ENCODE peak calls at places on chromosomes 12 and 14, in six cellular contexts. One of them, this sample, is unnamed.
A peak's percentile ranks its signal among the peaks of the same experiment; 100 is the strongest.

GRCh38 chr14:33788116-33788515 is 162.8 kb downstream of the EGLN3 start:
- DNase-seq in MM.1S: no peak
- DNase-seq in SK-N-SH: no peak
- DNase-seq in PC-3: no peak
- DNase-seq in HCT116: no peak
- DNase-seq in neural progenitor cell: peak; percentile 49
- DNase-seq in this sample: no peak

GRCh38 chr14:33900706-33901105 is 50.2 kb downstream of the EGLN3 start:
- DNase-seq in MM.1S: no peak
- DNase-seq in HCT116: no peak
- DNase-seq in SK-N-SH: no peak
- DNase-seq in PC-3: no peak
- DNase-seq in neural progenitor cell: no peak
- DNase-seq in this sample: no peak

GRCh38 chr14:34997762-34998161 is 15.0 kb downstream of the SRP54 start:
- DNase-seq in PC-3: no peak
- DNase-seq in neural progenitor cell: peak; percentile 55
- DNase-seq in SK-N-SH: no peak
- DNase-seq in HCT116: no peak
- DNase-seq in MM.1S: no peak
- DNase-seq in this sample: no peak

GRCh38 chr12:10722502-10722904 is 620 bp downstream of the YBX3 start:
- DNase-seq in MM.1S: peak; percentile 47
- DNase-seq in PC-3: peak; percentile 48
- DNase-seq in HCT116: no peak
- DNase-seq in SK-N-SH: peak; percentile 23
- DNase-seq in neural progenitor cell: peak; percentile 59
- DNase-seq in this sample: peak; percentile 88

GRCh38 chr14:23566112-23566781 is 1.3 kb downstream of the AP1G2 start:
- DNase-seq in MM.1S: no peak
- DNase-seq in HCT116: no peak
- DNase-seq in SK-N-SH: no peak
- DNase-seq in PC-3: no peak
- DNase-seq in neural progenitor cell: no peak
- DNase-seq in this sample: no peak

GRCh38 chr12:64912501-64912900 is 88.1 kb downstream of the TBC1D30 start:
- DNase-seq in neural progenitor cell: no peak
- DNase-seq in PC-3: peak; percentile 78
- DNase-seq in SK-N-SH: no peak
- DNase-seq in MM.1S: no peak
- DNase-seq in HCT116: no peak
- DNase-seq in this sample: peak; percentile 41

GRCh38 chr12:44771485-44771884 is 104.6 kb downstream of the NELL2 start:
- DNase-seq in PC-3: no peak
- DNase-seq in MM.1S: no peak
- DNase-seq in SK-N-SH: no peak
- DNase-seq in HCT116: no peak
- DNase-seq in neural progenitor cell: no peak
- DNase-seq in this sample: no peak

GRCh38 chr12:96427269-96427729 is 27.1 kb upstream of the CDK17 start:
- DNase-seq in MM.1S: no peak
- DNase-seq in PC-3: peak; percentile 97
- DNase-seq in SK-N-SH: peak; percentile 16
- DNase-seq in HCT116: peak; percentile 54
- DNase-seq in neural progenitor cell: peak; percentile 72
- DNase-seq in this sample: peak; percentile 99

GRCh38 chr12:13986031-13986430 is 4.6 kb upstream of the GRIN2B start:
- DNase-seq in HCT116: peak; percentile 69
- DNase-seq in SK-N-SH: no peak
- DNase-seq in PC-3: no peak
- DNase-seq in MM.1S: no peak
- DNase-seq in neural progenitor cell: no peak
- DNase-seq in this sample: no peak

GRCh38 chr12:13980548-13981295 is 680 bp downstream of the GRIN2B start:
- DNase-seq in HCT116: no peak
- DNase-seq in neural progenitor cell: peak; percentile 64
- DNase-seq in SK-N-SH: peak; percentile 12
- DNase-seq in MM.1S: no peak
- DNase-seq in PC-3: no peak
- DNase-seq in this sample: no peak

GRCh38 chr12:13976880-13977279 is 4.5 kb downstream of the GRIN2B start:
- DNase-seq in SK-N-SH: no peak
- DNase-seq in MM.1S: no peak
- DNase-seq in neural progenitor cell: no peak
- DNase-seq in HCT116: no peak
- DNase-seq in PC-3: no peak
- DNase-seq in this sample: no peak

GRCh38 chr12:13982010-13982409 is 608 bp upstream of the GRIN2B start:
- DNase-seq in PC-3: no peak
- DNase-seq in MM.1S: no peak
- DNase-seq in HCT116: peak; percentile 15
- DNase-seq in SK-N-SH: peak; percentile 38
- DNase-seq in neural progenitor cell: peak; percentile 85
- DNase-seq in this sample: peak; percentile 2

GRCh38 chr12:13981296-13981962 is at the start of gene GRIN2B:
- DNase-seq in MM.1S: no peak
- DNase-seq in HCT116: peak; percentile 2
- DNase-seq in PC-3: no peak
- DNase-seq in SK-N-SH: peak; percentile 15
- DNase-seq in neural progenitor cell: peak; percentile 58
- DNase-seq in this sample: no peak
- TF ChIP-seq EZH2phosphoT487 in MM.1S: no peak
- TF ChIP-seq EZH2phosphoT487 in HCT116: no peak
- TF ChIP-seq EZH2phosphoT487 in PC-3: no peak
- TF ChIP-seq EZH2phosphoT487 in SK-N-SH: no peak
- TF ChIP-seq EZH2phosphoT487 in neural progenitor cell: no peak
- TF ChIP-seq EZH2phosphoT487 in this sample: no peak

DNA sequence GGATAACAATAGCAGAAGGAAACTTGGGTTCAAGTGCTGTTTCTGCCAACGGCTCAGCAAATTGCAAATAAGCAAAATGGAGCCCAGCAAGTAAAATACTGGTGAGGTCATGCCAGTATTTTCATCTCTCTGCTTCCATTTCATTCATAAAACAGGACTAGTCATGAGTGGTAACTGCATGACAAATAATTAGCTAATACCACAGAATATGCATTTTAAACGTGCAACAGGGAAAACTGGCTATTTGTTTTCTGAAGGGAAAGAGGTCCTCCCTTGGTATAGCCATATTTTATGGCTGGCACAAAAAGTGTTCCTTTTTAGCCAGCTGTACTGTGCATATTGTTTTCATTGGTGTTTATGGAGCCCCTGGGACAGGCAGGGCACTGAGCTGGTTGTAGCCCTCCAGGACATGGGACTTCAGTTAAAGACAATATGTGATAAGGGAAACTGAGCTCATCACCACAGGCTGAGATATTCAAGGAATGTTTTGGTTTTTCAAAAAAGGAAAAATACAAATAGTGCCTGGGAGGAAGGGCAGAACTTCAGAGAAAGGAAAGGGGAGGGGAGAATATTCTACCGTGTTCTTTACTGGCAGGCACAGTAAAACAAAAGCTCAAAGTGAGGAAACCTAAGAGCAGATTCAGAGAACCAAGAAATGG is 26.1 kb upstream of the FOXN3 start:
- DNase-seq in HCT116: no peak
- DNase-seq in SK-N-SH: no peak
- DNase-seq in PC-3: peak; percentile 40
- DNase-seq in neural progenitor cell: no peak
- DNase-seq in MM.1S: no peak
- DNase-seq in this sample: peak; percentile 82
- H3K9ac ChIP-seq in HCT116: no peak overlapping the region
- H3K9ac ChIP-seq in SK-N-SH: no peak overlapping the region
- H3K9ac ChIP-seq in PC-3: no peak overlapping the region
- H3K9ac ChIP-seq in neural progenitor cell: no peak overlapping the region
- H3K9ac ChIP-seq in MM.1S: no peak overlapping the region
- H3K9ac ChIP-seq in this sample: peak overlapping the region; percentile 15

GRCh38 chr14:69432364-69432763 is 33.9 kb downstream of the SLC39A9 start:
- DNase-seq in PC-3: no peak
- DNase-seq in HCT116: no peak
- DNase-seq in MM.1S: no peak
- DNase-seq in SK-N-SH: no peak
- DNase-seq in neural progenitor cell: no peak
- DNase-seq in this sample: no peak
- TF ChIP-seq EZH2phosphoT487 in PC-3: no peak
- TF ChIP-seq EZH2phosphoT487 in HCT116: no peak
- TF ChIP-seq EZH2phosphoT487 in MM.1S: no peak
- TF ChIP-seq EZH2phosphoT487 in SK-N-SH: no peak
- TF ChIP-seq EZH2phosphoT487 in neural progenitor cell: no peak
- TF ChIP-seq EZH2phosphoT487 in this sample: no peak

GRCh38 chr12:71562681-71563595 is 100.7 kb downstream of the ZFC3H1 start:
- DNase-seq in PC-3: no peak
- DNase-seq in SK-N-SH: peak; percentile 60
- DNase-seq in MM.1S: no peak
- DNase-seq in HCT116: no peak
- DNase-seq in neural progenitor cell: no peak
- DNase-seq in this sample: no peak

GRCh38 chr12:71565568-71565967 is 98.1 kb downstream of the ZFC3H1 start:
- DNase-seq in PC-3: no peak
- DNase-seq in HCT116: no peak
- DNase-seq in SK-N-SH: no peak
- DNase-seq in neural progenitor cell: no peak
- DNase-seq in MM.1S: no peak
- DNase-seq in this sample: no peak

GRCh38 chr12:71566655-71567054 is 97.0 kb downstream of the ZFC3H1 start:
- DNase-seq in MM.1S: no peak
- DNase-seq in SK-N-SH: no peak
- DNase-seq in HCT116: no peak
- DNase-seq in PC-3: no peak
- DNase-seq in neural progenitor cell: no peak
- DNase-seq in this sample: no peak

DNA sequence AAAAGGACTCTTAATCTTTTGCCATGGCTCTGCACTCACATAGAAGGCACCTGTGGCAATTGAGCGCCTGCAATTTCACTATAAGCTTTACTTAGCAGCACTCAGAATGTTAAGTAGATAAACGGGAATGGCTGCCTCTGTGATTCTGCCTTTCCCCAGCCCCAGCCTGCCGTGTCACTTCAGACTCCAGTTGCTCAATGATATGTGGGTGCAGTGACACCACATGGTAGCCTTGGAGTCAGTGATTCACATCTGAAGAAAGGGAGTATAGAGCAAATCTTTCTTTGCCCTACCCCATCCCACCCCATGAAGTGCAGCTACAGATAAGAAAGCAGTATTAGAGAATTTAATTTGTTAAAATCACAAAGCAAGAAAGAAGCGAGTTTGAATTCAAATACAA is 96.1 kb downstream of the ZFC3H1 start:
- DNase-seq in MM.1S: no peak
- DNase-seq in HCT116: no peak
- DNase-seq in PC-3: no peak
- DNase-seq in SK-N-SH: no peak
- DNase-seq in neural progenitor cell: peak; percentile 30
- DNase-seq in this sample: peak; percentile 24
- H3K9ac ChIP-seq in MM.1S: no peak overlapping the region
- H3K9ac ChIP-seq in HCT116: no peak overlapping the region
- H3K9ac ChIP-seq in PC-3: no peak overlapping the region
- H3K9ac ChIP-seq in SK-N-SH: no peak overlapping the region
- H3K9ac ChIP-seq in neural progenitor cell: no peak overlapping the region
- H3K9ac ChIP-seq in this sample: no peak overlapping the region

GRCh38 chr14:99572173-99572999 is 31.6 kb downstream of the CCDC85C start:
- DNase-seq in SK-N-SH: peak; percentile 87
- DNase-seq in neural progenitor cell: no peak
- DNase-seq in MM.1S: no peak
- DNase-seq in PC-3: no peak
- DNase-seq in HCT116: no peak
- DNase-seq in this sample: no peak

GRCh38 chr14:99569725-99570541 is 34.1 kb downstream of the CCDC85C start:
- DNase-seq in neural progenitor cell: no peak
- DNase-seq in HCT116: no peak
- DNase-seq in PC-3: no peak
- DNase-seq in MM.1S: no peak
- DNase-seq in SK-N-SH: no peak
- DNase-seq in this sample: no peak

GRCh38 chr14:99571303-99571986 is 32.6 kb downstream of the CCDC85C start:
- DNase-seq in PC-3: peak; percentile 33
- DNase-seq in neural progenitor cell: no peak
- DNase-seq in HCT116: no peak
- DNase-seq in MM.1S: no peak
- DNase-seq in SK-N-SH: no peak
- DNase-seq in this sample: no peak

GRCh38 chr14:99568567-99569560 is 35.1 kb downstream of the CCDC85C start:
- DNase-seq in neural progenitor cell: no peak
- DNase-seq in PC-3: peak; percentile 43
- DNase-seq in MM.1S: no peak
- DNase-seq in SK-N-SH: no peak
- DNase-seq in HCT116: no peak
- DNase-seq in this sample: peak; percentile 36

GRCh38 chr14:99570542-99571302 is 33.3 kb downstream of the CCDC85C start:
- DNase-seq in PC-3: no peak
- DNase-seq in SK-N-SH: no peak
- DNase-seq in neural progenitor cell: peak; percentile 75
- DNase-seq in MM.1S: no peak
- DNase-seq in HCT116: no peak
- DNase-seq in this sample: no peak
- TF ChIP-seq EZH2phosphoT487 in PC-3: no peak
- TF ChIP-seq EZH2phosphoT487 in SK-N-SH: no peak
- TF ChIP-seq EZH2phosphoT487 in neural progenitor cell: no peak
- TF ChIP-seq EZH2phosphoT487 in MM.1S: no peak
- TF ChIP-seq EZH2phosphoT487 in HCT116: no peak
- TF ChIP-seq EZH2phosphoT487 in this sample: no peak

This sample was measured in GM23248.